ENCODE peak calls at places on chromosomes 11 and 22, in eight cellular contexts. O is AG04450; R is activated CD4-positive, CD25-positive, alpha-beta regulatory T cell; Y is AG08396; B is spleen; V is lung microvascular endothelial cell; F is HFFc6; U is H54. A is an unnamed sample.

GRCh38 chr22:37484115-37485005 is 1.8 kb downstream of the MFNG start:
- DNase-seq in U (no peak), Y (no peak), O (no peak), R (peak), B (peak), F (no peak), V (peak), A (peak)

GRCh38 chr11:132142554-132142953 is 772.1 kb downstream of the NTM start:
- DNase-seq in R (no peak), V (no peak), F (no peak), U (no peak), O (no peak), B (no peak), Y (no peak), A (no peak)

GRCh38 chr11:70494559-70495350 is 96.4 kb downstream of the CTTN start:
- DNase-seq in O (no peak), V (no peak), F (no peak), Y (no peak), B (peak), U (no peak), R (no peak), A (no peak)

GRCh38 chr22:44975444-44976262 is 34.2 kb downstream of the PHF21B start:
- DNase-seq in R (peak), O (peak), V (peak), Y (peak), F (peak), U (peak), B (peak), A (peak)

GRCh38 chr11:128948583-128948982 is 5.9 kb upstream of the TP53AIP1 start:
- DNase-seq in Y (no peak), B (no peak), R (no peak), U (no peak), F (no peak), O (no peak), V (no peak), A (peak)

GRCh38 chr22:17446704-17447103 is 77.4 kb downstream of the CECR2 start:
- DNase-seq in F (no peak), R (no peak), U (no peak), Y (no peak), O (no peak), B (no peak), V (no peak), A (no peak)

GRCh38 chr11:66856496-66857233 is at the start of gene LRFN4:
- DNase-seq in B (peak), O (no peak), V (peak), R (no peak), Y (peak), F (no peak), U (peak), A (peak)

GRCh38 chr22:27669798-27670599 is 131.6 kb downstream of the MN1 start:
- DNase-seq in U (no peak), O (no peak), B (peak), V (peak), Y (no peak), R (no peak), F (no peak), A (no peak)

GRCh38 chr11:77752518-77752917 is 68.0 kb downstream of the RSF1 start:
- DNase-seq in Y (no peak), F (peak), V (peak), U (no peak), B (no peak), O (no peak), R (no peak), A (peak)

GRCh38 chr11:11960687-11961086 is 47.7 kb downstream of the DKK3 start:
- DNase-seq in U (no peak), Y (no peak), F (no peak), R (no peak), O (no peak), B (no peak), V (peak), A (no peak)

GRCh38 chr11:111548542-111548941 is 8.0 kb downstream of the LAYN start:
- DNase-seq in U (no peak), Y (no peak), B (no peak), O (no peak), V (no peak), F (no peak), R (no peak), A (peak)

GRCh38 chr11:31690041-31690440 is 121.1 kb downstream of the PAX6 start:
- DNase-seq in B (no peak), Y (peak), R (no peak), O (no peak), V (no peak), F (no peak), U (no peak), A (no peak)

GRCh38 chr22:41178425-41178975 is 26.6 kb upstream of the L3MBTL2 start:
- DNase-seq in Y (no peak), U (no peak), V (no peak), O (no peak), R (no peak), F (no peak), B (no peak), A (no peak)

GRCh38 chr11:47183969-47184368 is 2.3 kb downstream of the PACSIN3 start:
- DNase-seq in U (no peak), V (no peak), R (no peak), O (no peak), F (no peak), B (no peak), Y (no peak), A (no peak)

GRCh38 chr22:38069372-38070249 is 12.4 kb downstream of the PICK1 start:
- DNase-seq in Y (peak), F (peak), V (peak), B (no peak), U (no peak), O (peak), R (no peak), A (peak)

GRCh38 chr11:15291885-15292284 is 177.2 kb downstream of the INSC start:
- DNase-seq in R (no peak), Y (no peak), B (no peak), F (no peak), V (no peak), U (no peak), O (no peak), A (no peak)

GRCh38 chr11:94638902-94639373 is 71.8 kb downstream of the PIWIL4 start:
- DNase-seq in F (peak), B (no peak), R (no peak), U (no peak), O (no peak), V (peak), Y (peak), A (no peak)

GRCh38 chr11:92383430-92383829 is 158.8 kb downstream of the FAT3 start:
- DNase-seq in Y (peak), O (no peak), V (no peak), B (no peak), R (no peak), U (no peak), F (peak), A (no peak)

GRCh38 chr11:134939046-134939445 is 527.0 kb upstream of the B3GAT1 start:
- DNase-seq in F (no peak), R (no peak), Y (no peak), O (no peak), V (no peak), U (no peak), B (no peak), A (no peak)

GRCh38 chr22:49439373-49439772 is 388.3 kb downstream of the BRD1 start:
- DNase-seq in V (no peak), O (no peak), R (no peak), U (no peak), F (no peak), B (no peak), Y (no peak), A (no peak)

GRCh38 chr22:45855961-45856360 is 121.0 kb downstream of the WNT7B start:
- DNase-seq in O (no peak), V (no peak), U (no peak), B (no peak), R (no peak), Y (no peak), F (no peak), A (no peak)

GRCh38 chr11:131157678-131158077 is 212.7 kb upstream of the NTM start:
- DNase-seq in V (no peak), U (no peak), R (no peak), B (no peak), O (no peak), Y (no peak), F (no peak), A (no peak)

GRCh38 chr11:47004595-47005033 is 68.1 kb downstream of the CSTPP1 start:
- DNase-seq in F (peak), O (peak), B (no peak), V (peak), Y (peak), U (peak), R (no peak), A (peak)

GRCh38 chr11:79209540-79210266 is 231.1 kb downstream of the TENM4 start:
- DNase-seq in O (no peak), R (no peak), F (no peak), Y (no peak), U (no peak), V (no peak), B (no peak), A (no peak)

GRCh38 chr22:41949297-41949965 is 2.5 kb upstream of the CENPM start:
- DNase-seq in Y (no peak), F (no peak), R (no peak), V (no peak), U (no peak), B (peak), O (no peak), A (peak)

GRCh38 chr11:47979378-47980092 is 824 bp upstream of the PTPRJ start:
- DNase-seq in O (no peak), F (no peak), V (no peak), R (no peak), B (no peak), Y (peak), U (no peak), A (peak)

GRCh38 chr11:64996327-64996709 is 453 bp downstream of the BATF2 start:
- DNase-seq in R (no peak), V (no peak), U (no peak), B (no peak), Y (no peak), F (no peak), O (no peak), A (no peak)

GRCh38 chr11:120808616-120809050 is 215.3 kb upstream of the TBCEL start:
- DNase-seq in V (no peak), B (no peak), R (no peak), Y (no peak), U (no peak), F (no peak), O (no peak), A (no peak)

GRCh38 chr22:27224485-27225364 is 567.3 kb downstream of the MIAT start:
- DNase-seq in V (no peak), O (no peak), F (no peak), Y (no peak), U (no peak), R (no peak), B (no peak), A (peak)

GRCh38 chr11:13772223-13773046 is 104.0 kb downstream of the FAR1 start:
- DNase-seq in O (peak), F (peak), V (peak), B (no peak), R (no peak), Y (peak), U (peak), A (peak)

GRCh38 chr11:104136861-104137260 is 27.1 kb downstream of the PDGFD start:
- DNase-seq in V (peak), O (no peak), B (no peak), U (no peak), F (no peak), R (no peak), Y (no peak), A (no peak)

GRCh38 chr22:50226224-50227165 is 18.3 kb downstream of the TUBGCP6 start:
- DNase-seq in B (no peak), V (no peak), O (no peak), Y (no peak), R (no peak), U (no peak), F (no peak), A (no peak)

GRCh38 chr11:11451501-11452005 is 98.5 kb upstream of the CSNK2A3 start:
- DNase-seq in F (peak), O (no peak), V (no peak), Y (no peak), B (no peak), U (peak), R (no peak), A (no peak)

GRCh38 chr22:37746366-37747089 is 49.7 kb downstream of the TRIOBP start:
- DNase-seq in R (no peak), Y (no peak), U (no peak), O (no peak), B (peak), F (no peak), V (no peak), A (peak)

GRCh38 chr11:114162719-114163123 is 103.2 kb downstream of the ZBTB16 start:
- DNase-seq in Y (peak), F (peak), R (no peak), O (peak), B (no peak), U (peak), V (peak), A (peak)

GRCh38 chr11:21364866-21365624 is 695.7 kb downstream of the NELL1 start:
- DNase-seq in B (no peak), U (no peak), V (no peak), Y (no peak), O (no peak), R (no peak), F (no peak), A (peak)

GRCh38 chr22:40385041-40385782 is 14.8 kb downstream of the SGSM3 start:
- DNase-seq in F (no peak), B (no peak), R (no peak), V (peak), U (no peak), O (no peak), Y (no peak), A (no peak)

A was measured in left kidney.